ENCODE peak calls at places on chromosomes 5 and 9, in eight cellular contexts. One of them, this sample, is unnamed.
A peak's percentile ranks its signal among the peaks of the same experiment; 100 is the strongest.

GRCh38 chr5:178984145-178985072 is 10.7 kb downstream of the GRM6 start:
- DNase-seq in NCI-H774: no peak
- DNase-seq in midbrain: no peak
- DNase-seq in stimulated activated CD8-positive, alpha-beta memory T cell treated with anti-CD3 and anti-CD28 coated beads, Interleukin-15, amount 100 ng/mL, for 1 hour: no peak
- DNase-seq in ascending aorta: no peak
- DNase-seq in ACHN: no peak
- DNase-seq in CD8-positive, alpha-beta T cell: no peak
- DNase-seq in NCI-H1417: no peak
- DNase-seq in this sample: no peak

GRCh38 chr5:88881566-88881965 is 1.4 kb downstream of the MEF2C start:
- DNase-seq in midbrain: peak; percentile 36
- DNase-seq in stimulated activated CD8-positive, alpha-beta memory T cell treated with anti-CD3 and anti-CD28 coated beads, Interleukin-15, amount 100 ng/mL, for 1 hour: no peak
- DNase-seq in ACHN: peak; percentile 5
- DNase-seq in NCI-H1417: no peak
- DNase-seq in CD8-positive, alpha-beta T cell: no peak
- DNase-seq in ascending aorta: no peak
- DNase-seq in NCI-H774: no peak
- DNase-seq in this sample: no peak

GRCh38 chr9:5714501-5715401 is 85.8 kb downstream of the RIC1 start:
- DNase-seq in ascending aorta: no peak
- DNase-seq in stimulated activated CD8-positive, alpha-beta memory T cell treated with anti-CD3 and anti-CD28 coated beads, Interleukin-15, amount 100 ng/mL, for 1 hour: no peak
- DNase-seq in NCI-H1417: peak; percentile 1
- DNase-seq in ACHN: peak; percentile 50
- DNase-seq in NCI-H774: no peak
- DNase-seq in CD8-positive, alpha-beta T cell: no peak
- DNase-seq in midbrain: no peak
- DNase-seq in this sample: no peak

GRCh38 chr9:37936965-37937364 is 33.0 kb upstream of the SLC25A51 start:
- DNase-seq in NCI-H774: no peak
- DNase-seq in ACHN: no peak
- DNase-seq in CD8-positive, alpha-beta T cell: no peak
- DNase-seq in NCI-H1417: no peak
- DNase-seq in ascending aorta: no peak
- DNase-seq in stimulated activated CD8-positive, alpha-beta memory T cell treated with anti-CD3 and anti-CD28 coated beads, Interleukin-15, amount 100 ng/mL, for 1 hour: no peak
- DNase-seq in midbrain: no peak
- DNase-seq in this sample: no peak

GRCh38 chr5:149326611-149327010 is 18.7 kb upstream of the GRPEL2 start:
- DNase-seq in ascending aorta: no peak
- DNase-seq in midbrain: no peak
- DNase-seq in CD8-positive, alpha-beta T cell: no peak
- DNase-seq in NCI-H774: no peak
- DNase-seq in stimulated activated CD8-positive, alpha-beta memory T cell treated with anti-CD3 and anti-CD28 coated beads, Interleukin-15, amount 100 ng/mL, for 1 hour: no peak
- DNase-seq in ACHN: no peak
- DNase-seq in NCI-H1417: peak; percentile 4
- DNase-seq in this sample: no peak

GRCh38 chr5:95620030-95620869 is at the start of gene GPR150:
- DNase-seq in ACHN: peak; percentile 18
- DNase-seq in NCI-H1417: peak; percentile 71
- DNase-seq in NCI-H774: peak; percentile 48
- DNase-seq in ascending aorta: peak; percentile 74
- DNase-seq in stimulated activated CD8-positive, alpha-beta memory T cell treated with anti-CD3 and anti-CD28 coated beads, Interleukin-15, amount 100 ng/mL, for 1 hour: peak; percentile 15
- DNase-seq in midbrain: no peak
- DNase-seq in CD8-positive, alpha-beta T cell: peak; percentile 32
- DNase-seq in this sample: no peak

GRCh38 chr5:122972877-122973276 is 63.6 kb downstream of the PPIC start:
- DNase-seq in ascending aorta: no peak
- DNase-seq in NCI-H774: no peak
- DNase-seq in CD8-positive, alpha-beta T cell: no peak
- DNase-seq in midbrain: no peak
- DNase-seq in stimulated activated CD8-positive, alpha-beta memory T cell treated with anti-CD3 and anti-CD28 coated beads, Interleukin-15, amount 100 ng/mL, for 1 hour: no peak
- DNase-seq in ACHN: no peak
- DNase-seq in NCI-H1417: no peak
- DNase-seq in this sample: no peak

GRCh38 chr5:32836176-32836575 is 125.1 kb downstream of the NPR3 start:
- DNase-seq in stimulated activated CD8-positive, alpha-beta memory T cell treated with anti-CD3 and anti-CD28 coated beads, Interleukin-15, amount 100 ng/mL, for 1 hour: no peak
- DNase-seq in ascending aorta: no peak
- DNase-seq in NCI-H1417: no peak
- DNase-seq in CD8-positive, alpha-beta T cell: no peak
- DNase-seq in midbrain: no peak
- DNase-seq in ACHN: no peak
- DNase-seq in NCI-H774: no peak
- DNase-seq in this sample: no peak

GRCh38 chr9:84322830-84323229 is 17.7 kb downstream of the SLC28A3 start:
- DNase-seq in ascending aorta: no peak
- DNase-seq in ACHN: no peak
- DNase-seq in NCI-H774: no peak
- DNase-seq in stimulated activated CD8-positive, alpha-beta memory T cell treated with anti-CD3 and anti-CD28 coated beads, Interleukin-15, amount 100 ng/mL, for 1 hour: no peak
- DNase-seq in NCI-H1417: no peak
- DNase-seq in midbrain: no peak
- DNase-seq in CD8-positive, alpha-beta T cell: no peak
- DNase-seq in this sample: no peak

GRCh38 chr5:180161420-180162303 is 47.3 kb downstream of the RASGEF1C start:
- DNase-seq in NCI-H774: peak; percentile 2
- DNase-seq in stimulated activated CD8-positive, alpha-beta memory T cell treated with anti-CD3 and anti-CD28 coated beads, Interleukin-15, amount 100 ng/mL, for 1 hour: no peak
- DNase-seq in ACHN: peak; percentile 8
- DNase-seq in ascending aorta: no peak
- DNase-seq in NCI-H1417: peak; percentile 63
- DNase-seq in CD8-positive, alpha-beta T cell: no peak
- DNase-seq in midbrain: peak; percentile 67
- DNase-seq in this sample: no peak

GRCh38 chr5:74938250-74938649 is 72.1 kb upstream of the FAM169A start:
- DNase-seq in ACHN: no peak
- DNase-seq in NCI-H1417: no peak
- DNase-seq in NCI-H774: no peak
- DNase-seq in CD8-positive, alpha-beta T cell: no peak
- DNase-seq in ascending aorta: no peak
- DNase-seq in stimulated activated CD8-positive, alpha-beta memory T cell treated with anti-CD3 and anti-CD28 coated beads, Interleukin-15, amount 100 ng/mL, for 1 hour: no peak
- DNase-seq in midbrain: no peak
- DNase-seq in this sample: no peak

GRCh38 chr9:111944467-111944866 is 47.9 kb downstream of the UGCG start:
- DNase-seq in stimulated activated CD8-positive, alpha-beta memory T cell treated with anti-CD3 and anti-CD28 coated beads, Interleukin-15, amount 100 ng/mL, for 1 hour: no peak
- DNase-seq in NCI-H1417: no peak
- DNase-seq in ACHN: no peak
- DNase-seq in CD8-positive, alpha-beta T cell: no peak
- DNase-seq in ascending aorta: no peak
- DNase-seq in NCI-H774: no peak
- DNase-seq in midbrain: no peak
- DNase-seq in this sample: no peak

GRCh38 chr9:136403538-136403914 is 3.6 kb upstream of the SNAPC4 start:
- DNase-seq in stimulated activated CD8-positive, alpha-beta memory T cell treated with anti-CD3 and anti-CD28 coated beads, Interleukin-15, amount 100 ng/mL, for 1 hour: peak; percentile 52
- DNase-seq in CD8-positive, alpha-beta T cell: peak; percentile 43
- DNase-seq in NCI-H1417: no peak
- DNase-seq in ascending aorta: no peak
- DNase-seq in NCI-H774: no peak
- DNase-seq in ACHN: no peak
- DNase-seq in midbrain: no peak
- DNase-seq in this sample: no peak

GRCh38 chr9:109751253-109751652 is 28.7 kb upstream of the PALM2AKAP2 start:
- DNase-seq in stimulated activated CD8-positive, alpha-beta memory T cell treated with anti-CD3 and anti-CD28 coated beads, Interleukin-15, amount 100 ng/mL, for 1 hour: no peak
- DNase-seq in CD8-positive, alpha-beta T cell: no peak
- DNase-seq in ascending aorta: no peak
- DNase-seq in midbrain: peak; percentile 51
- DNase-seq in NCI-H774: no peak
- DNase-seq in NCI-H1417: peak; percentile 35
- DNase-seq in ACHN: no peak
- DNase-seq in this sample: no peak

GRCh38 chr9:79565245-79565644 is 6.5 kb upstream of the TLE4 start:
- DNase-seq in NCI-H1417: peak; percentile 44
- DNase-seq in ascending aorta: no peak
- DNase-seq in stimulated activated CD8-positive, alpha-beta memory T cell treated with anti-CD3 and anti-CD28 coated beads, Interleukin-15, amount 100 ng/mL, for 1 hour: no peak
- DNase-seq in ACHN: no peak
- DNase-seq in NCI-H774: no peak
- DNase-seq in midbrain: no peak
- DNase-seq in CD8-positive, alpha-beta T cell: no peak
- DNase-seq in this sample: no peak

GRCh38 chr5:115873392-115873791 is 31.7 kb downstream of the AP3S1 start:
- DNase-seq in NCI-H1417: peak; percentile 82
- DNase-seq in ACHN: no peak
- DNase-seq in CD8-positive, alpha-beta T cell: no peak
- DNase-seq in stimulated activated CD8-positive, alpha-beta memory T cell treated with anti-CD3 and anti-CD28 coated beads, Interleukin-15, amount 100 ng/mL, for 1 hour: no peak
- DNase-seq in ascending aorta: no peak
- DNase-seq in midbrain: no peak
- DNase-seq in NCI-H774: peak; percentile 42
- DNase-seq in this sample: no peak

GRCh38 chr5:178238711-178239592 is 6.3 kb upstream of the PHYKPL start:
- DNase-seq in CD8-positive, alpha-beta T cell: no peak
- DNase-seq in ACHN: no peak
- DNase-seq in ascending aorta: no peak
- DNase-seq in NCI-H1417: no peak
- DNase-seq in midbrain: no peak
- DNase-seq in stimulated activated CD8-positive, alpha-beta memory T cell treated with anti-CD3 and anti-CD28 coated beads, Interleukin-15, amount 100 ng/mL, for 1 hour: no peak
- DNase-seq in NCI-H774: no peak
- DNase-seq in this sample: no peak

GRCh38 chr5:120122711-120123110 is 341.4 kb upstream of the PRR16 start:
- DNase-seq in ACHN: no peak
- DNase-seq in NCI-H1417: peak; percentile 55
- DNase-seq in stimulated activated CD8-positive, alpha-beta memory T cell treated with anti-CD3 and anti-CD28 coated beads, Interleukin-15, amount 100 ng/mL, for 1 hour: no peak
- DNase-seq in midbrain: no peak
- DNase-seq in NCI-H774: no peak
- DNase-seq in ascending aorta: no peak
- DNase-seq in CD8-positive, alpha-beta T cell: no peak
- DNase-seq in this sample: no peak

GRCh38 chr5:112548246-112548982 is 129.3 kb upstream of the EPB41L4A start:
- DNase-seq in midbrain: no peak
- DNase-seq in stimulated activated CD8-positive, alpha-beta memory T cell treated with anti-CD3 and anti-CD28 coated beads, Interleukin-15, amount 100 ng/mL, for 1 hour: no peak
- DNase-seq in NCI-H774: no peak
- DNase-seq in ACHN: peak; percentile 25
- DNase-seq in ascending aorta: no peak
- DNase-seq in NCI-H1417: no peak
- DNase-seq in CD8-positive, alpha-beta T cell: no peak
- DNase-seq in this sample: no peak

GRCh38 chr9:129081388-129081889 is 528 bp downstream of the DOLPP1 start:
- DNase-seq in stimulated activated CD8-positive, alpha-beta memory T cell treated with anti-CD3 and anti-CD28 coated beads, Interleukin-15, amount 100 ng/mL, for 1 hour: no peak
- DNase-seq in NCI-H1417: no peak
- DNase-seq in ACHN: no peak
- DNase-seq in CD8-positive, alpha-beta T cell: no peak
- DNase-seq in midbrain: no peak
- DNase-seq in ascending aorta: no peak
- DNase-seq in NCI-H774: no peak
- DNase-seq in this sample: no peak